ENCODE peak calls at places on chromosomes 13 and 19, in four cellular contexts. P, J, O and A are unnamed samples.

GRCh38 chr13:72737033-72737432 is 9.3 kb downstream of the BORA start:
- DNase-seq in P (no peak), J (no peak), O (no peak), A (no peak)

GRCh38 chr13:42047561-42048322 is 706 bp upstream of the DGKH start:
- DNase-seq in P (peak; percentile 15), J (peak; percentile 69), O (peak; percentile 38), A (peak; percentile 66)

GRCh38 chr13:83286737-83287136 is 595.5 kb downstream of the SLITRK1 start:
- DNase-seq in P (no peak), J (no peak), O (no peak), A (no peak)

GRCh38 chr13:79481685-79482052 is 714 bp downstream of the NDFIP2 start:
- DNase-seq in P (no peak), J (peak; percentile 19), O (peak; percentile 24), A (peak; percentile 82)

GRCh38 chr13:40207110-40207478 is 459.3 kb downstream of the FOXO1 start:
- DNase-seq in P (no peak), J (peak; percentile 52), O (no peak), A (peak; percentile 23)

GRCh38 chr13:105105471-105105870 is 1430.0 kb downstream of the EFNB2 start:
- DNase-seq in P (no peak), J (no peak), O (no peak), A (no peak)

GRCh38 chr13:67023088-67023893 is 206.8 kb downstream of the PCDH9 start:
- DNase-seq in P (no peak), J (no peak), O (no peak), A (peak; percentile 2)

GRCh38 chr19:17244618-17245534 is 843 bp downstream of the NR2F6 start:
- DNase-seq in P (no peak), J (no peak), O (peak; percentile 68), A (no peak)

GRCh38 chr13:74770361-74770760 is 636.2 kb upstream of the KLF12 start:
- DNase-seq in P (no peak), J (no peak), O (no peak), A (no peak)

GRCh38 chr13:113786262-113786841 is 27.3 kb downstream of the TMEM255B start:
- DNase-seq in P (no peak), J (no peak), O (no peak), A (no peak)

GRCh38 chr19:15035795-15036311 is 13.4 kb upstream of the CASP14 start:
- DNase-seq in P (no peak), J (no peak), O (no peak), A (no peak)

GRCh38 chr19:34482380-34483250 is 1.1 kb downstream of the WTIP start:
- DNase-seq in P (peak; percentile 40), J (no peak), O (no peak), A (peak; percentile 11)

GRCh38 chr13:90750957-90751356 is 596.5 kb upstream of the MIR17HG start:
- DNase-seq in P (no peak), J (no peak), O (no peak), A (no peak)

GRCh38 chr19:5128251-5128931 is 159.5 kb downstream of the KDM4B start:
- DNase-seq in P (peak; percentile 57), J (no peak), O (peak; percentile 92), A (no peak)

DNA sequence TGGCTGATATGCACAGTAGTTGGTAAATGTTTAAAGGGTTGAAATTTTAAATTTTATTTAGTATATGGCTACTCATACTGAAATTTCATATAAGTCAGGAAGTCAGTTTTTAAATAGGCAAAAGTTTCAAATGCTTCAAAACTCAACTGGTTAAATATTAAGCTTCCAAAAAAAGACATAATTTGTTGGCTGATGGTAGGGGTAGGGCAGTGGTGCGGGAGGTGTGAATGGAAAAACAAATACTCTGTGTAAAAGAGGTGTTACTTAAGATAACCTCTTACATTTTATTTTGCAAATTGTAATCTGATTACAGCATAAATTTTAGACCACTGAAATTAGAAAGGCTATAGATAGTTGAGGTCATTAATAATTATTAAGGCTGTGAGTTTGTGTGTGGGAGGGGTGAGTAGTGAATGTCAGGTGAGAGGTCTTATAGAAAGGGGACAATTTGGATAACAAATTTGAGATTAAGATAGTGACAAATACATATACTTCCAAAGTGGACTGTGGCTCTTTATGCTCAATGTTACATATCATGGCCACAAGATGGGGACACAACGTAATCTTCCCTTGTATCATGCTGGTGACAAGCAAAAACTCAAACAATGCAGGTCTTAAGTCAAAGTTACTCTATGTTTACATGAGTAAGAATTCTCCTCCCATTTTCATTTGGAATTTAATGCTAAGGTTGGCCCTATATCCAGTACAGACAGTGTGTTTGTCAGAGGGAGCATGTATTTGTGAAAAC is 36.6 kb upstream of the OXGR1 start:
- DNase-seq in P (no peak), J (peak; percentile 17), O (no peak), A (no peak)
- TF ChIP-seq CTCF in P (peak; percentile 42), J (no peak), O (peak; percentile 19), A (no peak)

DNA sequence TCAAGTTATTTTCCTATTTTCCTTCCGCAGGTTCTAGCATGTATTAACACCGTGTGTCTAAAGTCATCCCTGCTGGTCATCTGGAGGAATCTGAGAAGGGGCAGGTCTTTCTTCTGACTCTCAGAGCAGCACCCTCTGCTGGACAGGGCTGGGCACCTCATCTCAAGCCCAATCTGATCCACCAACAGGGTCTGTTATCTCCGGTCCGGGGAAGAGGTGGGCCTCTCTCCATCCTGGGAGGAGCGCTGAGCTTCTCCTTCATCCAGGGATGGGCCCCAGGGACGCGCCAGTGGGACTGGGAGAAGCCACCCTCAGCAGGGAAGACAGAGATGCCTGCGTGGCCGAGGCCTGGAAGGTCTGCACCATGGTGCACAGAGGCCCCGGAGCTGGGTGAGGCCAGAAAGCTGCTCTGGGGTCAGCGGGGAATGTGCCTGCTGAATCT is 26.0 kb upstream of the ZNF331 start:
- DNase-seq in P (peak; percentile 60), J (no peak), O (peak; percentile 63), A (peak; percentile 73)
- TF ChIP-seq CTCF in P (peak; percentile 87), J (no peak), O (peak; percentile 55), A (peak; percentile 59)

DNA sequence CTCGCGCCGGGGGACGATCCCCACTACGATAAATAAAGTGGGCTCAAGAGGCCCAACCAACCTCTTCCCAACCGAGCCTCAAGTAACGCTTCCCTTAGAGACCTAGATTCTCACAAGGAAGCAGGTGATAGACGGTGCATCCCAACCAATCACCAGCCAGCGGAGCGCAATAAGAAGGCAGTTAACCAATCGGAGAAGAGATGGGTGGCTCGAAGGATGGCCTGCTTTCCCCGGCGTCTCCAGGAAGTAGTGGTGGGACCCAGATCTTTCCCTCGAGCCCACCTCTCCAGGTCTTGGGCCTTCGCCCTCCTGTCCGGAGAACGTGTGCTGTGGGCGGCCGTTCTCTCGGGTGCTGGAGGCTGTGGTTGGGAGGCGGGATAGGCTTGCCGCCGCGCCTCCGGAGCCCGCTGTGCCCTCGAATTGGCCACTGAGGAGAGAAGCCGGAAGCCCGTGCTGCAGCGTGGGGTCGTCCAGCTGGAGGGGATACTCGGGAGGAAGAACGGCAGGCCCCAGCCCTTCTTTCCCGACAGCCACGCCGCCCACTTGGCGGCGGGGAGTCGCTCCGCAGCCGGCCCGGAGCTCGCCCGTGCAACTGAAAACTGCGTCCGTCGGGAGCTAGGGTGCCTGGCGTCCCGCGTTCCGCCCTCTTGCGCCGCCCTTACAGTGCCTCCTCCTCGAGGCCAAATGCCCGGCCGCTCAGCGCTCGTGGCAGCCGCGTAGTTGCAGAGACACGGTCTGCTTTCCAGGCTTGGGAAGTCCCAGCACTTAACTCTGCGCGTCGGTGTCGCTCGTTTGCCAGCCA is at the start of gene RNF6:
- DNase-seq in P (peak; percentile 78), J (peak; percentile 97), O (peak; percentile 94), A (peak; percentile 94)
- TF ChIP-seq CTCF in P (no peak), J (no peak), O (no peak), A (no peak)

GRCh38 chr19:49954092-49954825 is 6.7 kb downstream of the SIGLEC11 start:
- DNase-seq in P (no peak), J (no peak), O (peak; percentile 21), A (no peak)
- TF ChIP-seq CTCF in P (no peak), J (no peak), O (no peak), A (no peak)

GRCh38 chr13:60655268-60655667 is 258.2 kb downstream of the TDRD3 start:
- DNase-seq in P (no peak), J (no peak), O (no peak), A (no peak)

GRCh38 chr13:60654405-60654804 is 257.4 kb downstream of the TDRD3 start:
- DNase-seq in P (no peak), J (no peak), O (peak; percentile 42), A (no peak)
- TF ChIP-seq CTCF in P (peak; percentile 52), J (peak; percentile 29), O (peak; percentile 42), A (no peak)